ENCODE peak calls at places on chromosomes 2 and 18, in seven cellular contexts. E, D, J, Y, X, S and N are unnamed samples.

GRCh38 chr2:172251231-172251630 is 148.5 kb upstream of the DLX2 start:
- DNase-seq in Y (no peak), D (no peak), J (no peak), S (no peak), X (no peak), E (no peak), N (no peak)

GRCh38 chr2:133841905-133842304 is 273.6 kb upstream of the NCKAP5 start:
- DNase-seq in S (no peak), Y (no peak), J (no peak), X (no peak), D (no peak), E (no peak), N (no peak)

GRCh38 chr2:126766897-126767296 is 110.9 kb downstream of the GYPC start:
- DNase-seq in D (no peak), E (no peak), S (no peak), J (no peak), Y (no peak), X (no peak), N (no peak)

GRCh38 chr2:16152101-16152927 is 212.0 kb downstream of the MYCN start:
- DNase-seq in X (no peak), E (no peak), J (no peak), S (no peak), Y (no peak), D (no peak), N (no peak)

GRCh38 chr2:188473306-188473705 is 181.6 kb downstream of the GULP1 start:
- DNase-seq in S (no peak), Y (no peak), J (no peak), X (no peak), D (no peak), E (no peak), N (no peak)

GRCh38 chr18:62881509-62882016 is 166.2 kb downstream of the PHLPP1 start:
- DNase-seq in J (no peak), X (peak), D (no peak), E (no peak), S (no peak), Y (no peak), N (peak)

GRCh38 chr2:152743004-152743403 is 24.6 kb downstream of the ARL6IP6 start:
- DNase-seq in X (peak), Y (no peak), D (no peak), E (no peak), S (no peak), J (no peak), N (no peak)

GRCh38 chr2:5845798-5846197 is 153.6 kb downstream of the SOX11 start:
- DNase-seq in Y (no peak), J (no peak), S (no peak), X (no peak), E (no peak), D (no peak), N (no peak)

GRCh38 chr18:26135563-26135962 is 1.9 kb downstream of the PSMA8 start:
- DNase-seq in D (no peak), Y (no peak), S (no peak), J (no peak), E (no peak), X (no peak), N (no peak)

GRCh38 chr2:240174496-240174895 is 34.0 kb upstream of the OTOS start:
- DNase-seq in Y (no peak), S (no peak), D (no peak), E (no peak), J (no peak), X (no peak), N (no peak)

GRCh38 chr2:54945401-54946219 is 104.6 kb downstream of the RTN4 start:
- DNase-seq in D (no peak), Y (no peak), E (no peak), S (no peak), J (peak), X (no peak), N (peak)

GRCh38 chr2:18959952-18960717 is 370.8 kb upstream of the NT5C1B start:
- DNase-seq in X (no peak), E (no peak), Y (no peak), S (no peak), J (no peak), D (no peak), N (peak)

GRCh38 chr2:232493701-232494426 is 6.2 kb upstream of the ECEL1 start:
- DNase-seq in D (peak), S (no peak), J (no peak), Y (no peak), E (no peak), X (no peak), N (no peak)

GRCh38 chr18:32289480-32290075 is 99.7 kb downstream of the MEP1B start:
- DNase-seq in X (peak), S (peak), J (peak), E (no peak), D (no peak), Y (no peak), N (peak)

GRCh38 chr2:163205696-163206267 is 367.2 kb upstream of the KCNH7 start:
- DNase-seq in E (no peak), J (no peak), D (no peak), Y (no peak), X (no peak), S (no peak), N (no peak)

GRCh38 chr2:47249427-47249826 is 94.3 kb upstream of the STPG4 start:
- DNase-seq in S (no peak), X (no peak), D (no peak), E (no peak), Y (no peak), J (no peak), N (peak)

GRCh38 chr2:216914491-216914890 is 54.6 kb upstream of the TNP1 start:
- DNase-seq in J (no peak), D (no peak), E (no peak), Y (no peak), X (no peak), S (peak), N (no peak)

GRCh38 chr2:207423886-207424285 is 105.9 kb upstream of the CREB1 start:
- DNase-seq in S (no peak), E (peak), D (no peak), Y (peak), X (no peak), J (no peak), N (no peak)

GRCh38 chr18:74266161-74266560 is 25.6 kb downstream of the CYB5A start:
- DNase-seq in E (no peak), X (no peak), Y (no peak), J (no peak), S (no peak), D (no peak), N (no peak)

GRCh38 chr18:66916834-66917233 is 312.9 kb upstream of the CDH19 start:
- DNase-seq in S (no peak), E (no peak), X (no peak), J (no peak), D (no peak), Y (no peak), N (no peak)

GRCh38 chr2:45283764-45284620 is 274.7 kb upstream of the SIX2 start:
- DNase-seq in S (no peak), J (no peak), Y (no peak), E (no peak), X (peak), D (no peak), N (peak)

GRCh38 chr2:225526731-225527427 is 127.4 kb downstream of the NYAP2 start:
- DNase-seq in E (no peak), X (no peak), S (no peak), Y (no peak), J (no peak), D (no peak), N (no peak)

GRCh38 chr2:95372845-95373244 is 29.7 kb upstream of the FAHD2A start:
- DNase-seq in X (no peak), Y (no peak), J (no peak), D (peak), E (no peak), S (no peak), N (no peak)

GRCh38 chr2:165691615-165692014 is 102.4 kb downstream of the GALNT3 start:
- DNase-seq in X (no peak), D (no peak), S (no peak), J (no peak), E (no peak), Y (no peak), N (no peak)

GRCh38 chr2:164369416-164369815 is 251.9 kb downstream of the GRB14 start:
- DNase-seq in Y (no peak), X (no peak), E (no peak), S (no peak), D (no peak), J (no peak), N (no peak)

GRCh38 chr18:39591647-39592046 is 2026.0 kb upstream of the CELF4 start:
- DNase-seq in X (no peak), E (no peak), Y (no peak), D (no peak), S (no peak), J (no peak), N (no peak)

GRCh38 chr2:98134138-98134537 is 47.2 kb downstream of the VWA3B start:
- DNase-seq in Y (peak), D (peak), E (no peak), X (no peak), S (peak), J (no peak), N (no peak)

GRCh38 chr2:108080177-108080576 is 93.9 kb downstream of the SLC5A7 start:
- DNase-seq in J (no peak), E (no peak), D (no peak), Y (no peak), S (no peak), X (no peak), N (no peak)

GRCh38 chr18:28729321-28729720 is 552.4 kb upstream of the CDH2 start:
- DNase-seq in J (no peak), D (no peak), Y (no peak), E (no peak), S (no peak), X (no peak), N (no peak)

GRCh38 chr2:159976527-159977163 is 85.8 kb downstream of the PLA2R1 start:
- DNase-seq in D (no peak), S (no peak), X (no peak), J (no peak), E (no peak), Y (no peak), N (no peak)